ENCODE peak calls at places on chromosomes 11 and 22, in five cellular contexts. C, U, K, V and X are unnamed samples.

GRCh38 chr22:45508814-45509213 is 6.1 kb downstream of the FBLN1 start:
- DNase-seq in C (no peak), U (no peak), K (no peak), V (no peak), X (no peak)

GRCh38 chr11:110490886-110491285 is 61.1 kb downstream of the FDX1 start:
- DNase-seq in C (peak), U (no peak), K (no peak), V (no peak), X (no peak)

GRCh38 chr11:7575841-7576451 is 62.1 kb downstream of the PPFIBP2 start:
- DNase-seq in C (no peak), U (no peak), K (no peak), V (no peak), X (no peak)

GRCh38 chr11:503179-503981 is 3.7 kb downstream of the RNH1 start:
- DNase-seq in C (peak), U (peak), K (no peak), V (no peak), X (no peak)

GRCh38 chr11:67264886-67265632 is 1.2 kb upstream of the GRK2 start:
- DNase-seq in C (no peak), U (no peak), K (no peak), V (no peak), X (no peak)

GRCh38 chr11:71459767-71460320 is 6.8 kb downstream of the NADSYN1 start:
- DNase-seq in C (no peak), U (no peak), K (no peak), V (no peak), X (no peak)

GRCh38 chr22:26585104-26585790 is 4.7 kb downstream of the TPST2 start:
- DNase-seq in C (no peak), U (no peak), K (no peak), V (no peak), X (no peak)

GRCh38 chr22:32475428-32476010 is 908 bp downstream of the FBXO7 start:
- DNase-seq in C (no peak), U (no peak), K (peak), V (no peak), X (no peak)

GRCh38 chr11:72067266-72067665 is 13.1 kb downstream of the NUMA1 start:
- DNase-seq in C (no peak), U (no peak), K (no peak), V (no peak), X (no peak)

GRCh38 chr11:65574963-65575567 is 788 bp upstream of the EHBP1L1 start:
- DNase-seq in C (peak), U (no peak), K (no peak), V (no peak), X (no peak)

GRCh38 chr11:112173152-112173551 is 2.2 kb upstream of the BCO2 start:
- DNase-seq in C (no peak), U (no peak), K (no peak), V (no peak), X (no peak)

GRCh38 chr11:11588890-11589289 is 32.9 kb downstream of the GALNT18 start:
- DNase-seq in C (no peak), U (no peak), K (no peak), V (no peak), X (no peak)

GRCh38 chr11:82810326-82810725 is 76.7 kb upstream of the FAM181B start:
- DNase-seq in C (no peak), U (no peak), K (no peak), V (no peak), X (no peak)

GRCh38 chr11:61090092-61090491 is 12.2 kb upstream of the CD5 start:
- DNase-seq in C (no peak), U (no peak), K (no peak), V (no peak), X (no peak)

GRCh38 chr22:44023404-44024287 is 456 bp upstream of the PARVB start:
- DNase-seq in C (peak), U (no peak), K (no peak), V (no peak), X (no peak)

GRCh38 chr11:122344281-122344680 is 228.3 kb upstream of the BLID start:
- DNase-seq in C (no peak), U (no peak), K (no peak), V (no peak), X (no peak)

GRCh38 chr11:100774132-100774531 is 87.0 kb downstream of the ARHGAP42 start:
- DNase-seq in C (no peak), U (no peak), K (no peak), V (no peak), X (no peak)

GRCh38 chr11:420911-421321 is 6.1 kb upstream of the SIGIRR start:
- DNase-seq in C (no peak), U (no peak), K (no peak), V (no peak), X (no peak)

GRCh38 chr11:70595016-70595415 is 196.7 kb downstream of the CTTN start:
- DNase-seq in C (no peak), U (no peak), K (no peak), V (no peak), X (no peak)

GRCh38 chr22:39999144-39999757 is 4.5 kb downstream of the FAM83F start:
- DNase-seq in C (peak), U (no peak), K (no peak), V (no peak), X (no peak)

GRCh38 chr11:34318111-34319037 is 39.4 kb downstream of the ABTB2 start:
- DNase-seq in C (no peak), U (no peak), K (no peak), V (no peak), X (no peak)

GRCh38 chr11:82872377-82873150 is 27.7 kb downstream of the PRCP start:
- DNase-seq in C (no peak), U (no peak), K (no peak), V (no peak), X (no peak)

GRCh38 chr22:28958611-28959010 is 75.2 kb downstream of the ZNRF3 start:
- DNase-seq in C (no peak), U (no peak), K (no peak), V (no peak), X (no peak)

GRCh38 chr22:41801886-41802285 is 1.4 kb downstream of the CCDC134 start:
- DNase-seq in C (no peak), U (no peak), K (no peak), V (no peak), X (no peak)

GRCh38 chr11:111733655-111734088 is 32.5 kb downstream of the PPP2R1B start:
- DNase-seq in C (no peak), U (no peak), K (no peak), V (no peak), X (no peak)

GRCh38 chr11:128857341-128857740 is 9.8 kb downstream of the KCNJ1 start:
- DNase-seq in C (no peak), U (no peak), K (no peak), V (no peak), X (no peak)

GRCh38 chr11:2796508-2797180 is 88.9 kb downstream of the CDKN1C start:
- DNase-seq in C (no peak), U (no peak), K (no peak), V (no peak), X (no peak)

GRCh38 chr22:39665229-39665628 is 94.7 kb downstream of the CACNA1I start:
- DNase-seq in C (no peak), U (no peak), K (no peak), V (no peak), X (no peak)

GRCh38 chr11:4092031-4092430 is 2.6 kb upstream of the RRM1 start:
- DNase-seq in C (peak), U (no peak), K (no peak), V (no peak), X (no peak)

GRCh38 chr11:45885274-45885920 is at the start of gene MAPK8IP1:
- DNase-seq in C (peak), U (no peak), K (no peak), V (peak), X (peak)

GRCh38 chr11:10581481-10582019 is 13.1 kb upstream of the LYVE1 start:
- DNase-seq in C (peak), U (no peak), K (no peak), V (no peak), X (no peak)

GRCh38 chr11:33891714-33892327 is at the start of gene LMO2:
- DNase-seq in C (peak), U (no peak), K (no peak), V (no peak), X (no peak)

GRCh38 chr11:29914203-29914930 is 102.5 kb downstream of the KCNA4 start:
- DNase-seq in C (no peak), U (no peak), K (no peak), V (no peak), X (no peak)

GRCh38 chr22:37419916-37420655 is 7.2 kb downstream of the ELFN2 start:
- DNase-seq in C (no peak), U (no peak), K (no peak), V (peak), X (no peak)

GRCh38 chr11:125638315-125638714 is 13.4 kb downstream of the CHEK1 start:
- DNase-seq in C (no peak), U (no peak), K (no peak), V (no peak), X (no peak)

GRCh38 chr22:33038836-33039235 is 19.3 kb downstream of the SYN3 start:
- DNase-seq in C (no peak), U (no peak), K (no peak), V (no peak), X (no peak)

GRCh38 chr22:42039271-42039670 is 31.3 kb downstream of the NAGA start:
- DNase-seq in C (no peak), U (no peak), K (no peak), V (no peak), X (no peak)

GRCh38 chr11:2587976-2588748 is 111.6 kb downstream of the KCNQ1OT1 start:
- DNase-seq in C (peak), U (no peak), K (no peak), V (no peak), X (no peak)

GRCh38 chr22:27667121-27667843 is 134.3 kb downstream of the MN1 start:
- DNase-seq in C (no peak), U (no peak), K (no peak), V (no peak), X (no peak)

GRCh38 chr11:70229737-70230136 is 26.6 kb downstream of the FADD start:
- DNase-seq in C (no peak), U (no peak), K (no peak), V (no peak), X (no peak)

GRCh38 chr11:19595499-19595839 is 117.2 kb upstream of the NAV2 start:
- DNase-seq in C (no peak), U (no peak), K (no peak), V (no peak), X (no peak)

GRCh38 chr11:19597876-19598275 is 114.8 kb upstream of the NAV2 start:
- DNase-seq in C (no peak), U (no peak), K (no peak), V (no peak), X (no peak)

GRCh38 chr11:19594326-19594725 is 118.3 kb upstream of the NAV2 start:
- DNase-seq in C (no peak), U (no peak), K (no peak), V (no peak), X (no peak)

GRCh38 chr11:19597194-19597593 is 115.4 kb upstream of the NAV2 start:
- DNase-seq in C (no peak), U (no peak), K (no peak), V (no peak), X (no peak)

DNA sequence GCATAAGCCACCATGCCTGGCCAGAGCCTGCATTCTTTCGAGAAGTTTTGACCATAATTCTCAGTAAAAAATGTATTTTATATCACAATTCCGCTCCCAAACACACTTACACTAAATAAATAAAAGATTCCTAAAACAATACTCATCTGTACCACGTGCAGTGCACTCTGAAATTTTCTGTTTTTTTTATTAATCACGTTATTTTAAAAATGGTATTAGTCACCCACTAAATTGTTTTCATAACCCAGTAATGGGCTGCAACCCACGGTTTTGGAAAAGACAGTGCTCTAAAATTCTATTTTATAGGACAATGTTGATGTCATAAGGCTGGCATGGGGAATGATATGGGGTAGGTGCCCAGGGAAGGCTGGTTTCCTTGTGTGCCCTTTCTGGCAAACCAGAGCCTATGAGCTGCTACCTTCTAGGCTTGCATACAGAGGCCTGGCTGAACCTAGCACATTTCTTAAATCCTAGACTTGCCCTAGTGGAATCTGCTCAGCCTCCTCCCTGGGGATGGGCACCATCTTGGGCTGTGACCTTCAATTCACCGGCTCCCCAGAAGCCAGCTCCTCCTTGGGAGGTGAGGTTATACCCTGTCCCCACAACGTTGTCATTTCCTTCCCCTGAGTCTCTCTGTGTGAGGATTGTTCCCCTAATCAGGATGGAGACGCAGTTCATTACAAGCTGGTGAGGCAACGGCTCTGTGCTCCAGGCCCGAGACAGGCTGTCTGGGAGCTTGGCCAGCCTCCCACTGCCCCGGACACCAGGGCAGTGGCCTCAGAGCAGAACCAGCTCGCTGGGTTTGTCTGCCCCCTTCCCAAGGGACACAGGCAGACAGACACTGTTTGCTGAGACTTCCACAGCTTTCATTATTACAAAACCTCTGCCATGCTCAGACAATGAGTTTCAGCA is 116.5 kb upstream of the NAV2 start:
- DNase-seq in C (no peak), U (no peak), K (no peak), V (no peak), X (no peak)
- TF ChIP-seq ZNF274 in C (no peak), U (no peak), K (no peak), V (no peak), X (no peak)

DNA sequence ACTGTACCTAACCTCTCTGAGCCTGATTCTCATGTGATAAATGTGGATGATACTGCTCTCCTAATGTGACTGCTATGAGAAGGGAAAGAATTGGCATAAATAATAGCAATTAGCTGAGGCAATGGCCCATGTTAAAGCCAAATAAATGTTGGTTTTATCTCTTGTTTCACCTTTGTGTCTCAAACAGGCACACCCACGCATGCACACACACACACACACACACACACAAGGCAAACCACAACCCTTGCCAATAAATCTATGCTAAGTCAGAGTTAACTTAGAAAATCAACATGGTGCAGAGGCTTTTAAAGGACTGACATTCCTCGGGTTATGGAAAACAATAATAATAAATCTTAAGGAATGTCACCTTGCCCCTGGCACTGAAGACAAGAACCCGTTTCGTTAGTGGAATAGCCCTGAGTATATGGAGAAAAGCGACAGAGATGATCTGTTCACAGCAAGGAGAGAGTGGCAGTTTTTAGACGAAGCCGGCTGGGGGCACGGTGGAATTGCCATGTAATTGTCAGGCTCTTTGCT is 326.2 kb downstream of the NTM start:
- DNase-seq in C (no peak), U (no peak), K (no peak), V (no peak), X (no peak)
- TF ChIP-seq ZNF274 in C (no peak), U (no peak), K (no peak), V (no peak), X (no peak)

DNA sequence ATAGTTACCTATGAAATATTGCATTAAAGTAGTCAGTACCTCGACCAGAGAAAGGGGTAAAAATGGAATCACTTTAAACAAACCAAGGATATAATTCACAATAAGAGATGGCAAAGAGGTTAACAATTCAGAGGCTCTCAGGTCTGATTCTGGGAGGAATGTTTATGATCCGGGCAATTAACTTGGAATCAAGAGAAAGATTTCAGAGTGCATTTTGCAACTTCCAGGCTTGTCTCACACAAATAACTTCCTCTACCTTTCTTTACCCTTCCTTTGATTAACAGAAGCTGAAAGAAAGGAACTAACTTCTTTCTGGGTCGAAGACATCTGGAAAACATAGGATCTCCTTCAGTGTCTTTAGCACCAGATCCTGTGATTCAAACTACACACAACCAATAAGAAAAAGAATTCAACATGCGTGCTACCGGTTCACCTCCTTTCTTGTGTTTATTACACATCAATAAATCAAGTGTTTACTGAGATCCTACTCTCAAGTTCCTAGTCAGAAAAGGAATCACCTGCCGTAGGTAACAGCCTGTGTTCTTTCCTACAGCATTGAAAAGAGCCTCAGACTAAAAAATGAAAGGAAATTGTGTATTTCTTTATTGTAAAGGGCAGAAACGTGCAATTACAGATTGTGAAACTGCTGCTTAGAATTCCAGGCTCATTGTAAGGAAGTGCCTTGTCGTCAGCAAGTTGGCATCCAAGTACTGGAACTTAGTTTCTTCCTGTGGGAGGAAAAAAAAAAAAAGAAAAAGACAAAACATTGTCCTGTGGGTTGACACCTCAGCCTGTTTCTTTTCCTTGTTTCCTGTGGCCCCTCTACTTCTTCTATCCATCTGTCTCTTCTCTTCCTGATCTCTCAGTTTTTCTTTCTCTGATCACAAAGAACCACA is 29.5 kb downstream of the CARD18 start:
- DNase-seq in C (no peak), U (no peak), K (no peak), V (no peak), X (no peak)
- TF ChIP-seq ZNF274 in C (no peak), U (no peak), K (no peak), V (no peak), X (no peak)

GRCh38 chr11:114319716-114320328 is 23.6 kb downstream of the NNMT start:
- DNase-seq in C (no peak), U (no peak), K (no peak), V (no peak), X (no peak)

GRCh38 chr11:114317738-114318137 is 21.5 kb downstream of the NNMT start:
- DNase-seq in C (peak), U (no peak), K (peak), V (no peak), X (peak)

GRCh38 chr11:114318361-114318760 is 22.2 kb downstream of the NNMT start:
- DNase-seq in C (no peak), U (no peak), K (no peak), V (no peak), X (no peak)

GRCh38 chr11:114322934-114323333 is 26.7 kb downstream of the NNMT start:
- DNase-seq in C (no peak), U (no peak), K (no peak), V (no peak), X (no peak)

GRCh38 chr11:114321621-114322257 is 25.5 kb downstream of the NNMT start:
- DNase-seq in C (no peak), U (no peak), K (no peak), V (no peak), X (no peak)
- TF ChIP-seq ZNF274 in C (no peak), U (no peak), K (no peak), V (no peak), X (no peak)

GRCh38 chr11:76086713-76087635 is 119.3 kb downstream of the WNT11 start:
- DNase-seq in C (no peak), U (no peak), K (no peak), V (no peak), X (no peak)
- TF ChIP-seq ZNF274 in C (no peak), U (no peak), K (no peak), V (no peak), X (no peak)

GRCh38 chr11:63020671-63021255 is 5.1 kb upstream of the SLC22A8 start:
- DNase-seq in C (peak), U (no peak), K (peak), V (peak), X (no peak)
- TF ChIP-seq ZNF274 in C (no peak), U (no peak), K (no peak), V (no peak), X (no peak)